ENCODE peak calls at places on chromosomes 7 and 10, in five cellular contexts. A, L, Y, U and G are unnamed samples.
A peak's percentile ranks its signal among the peaks of the same experiment; 100 is the strongest.

GRCh38 chr10:31739759-31740158 is 188.9 kb downstream of the ARHGAP12 start:
- DNase-seq in A (peak; percentile 95), Y (no peak), U (no peak), L (no peak), G (no peak)

GRCh38 chr7:44754802-44755697 is 6.4 kb downstream of the ZMIZ2 start:
- DNase-seq in U (no peak), Y (no peak), L (no peak), A (no peak), G (no peak)

GRCh38 chr10:60466267-60467201 is 76.9 kb upstream of the ANK3 start:
- DNase-seq in L (no peak), Y (no peak), U (no peak), A (peak; percentile 37), G (no peak)

GRCh38 chr10:91528768-91529167 is 104.1 kb downstream of the PPP1R3C start:
- DNase-seq in U (no peak), A (no peak), L (no peak), Y (no peak), G (no peak)

GRCh38 chr10:96415896-96416554 is 57.2 kb upstream of the OPALIN start:
- DNase-seq in Y (no peak), L (no peak), A (peak; percentile 40), U (no peak), G (no peak)

GRCh38 chr10:124388476-124388822 is 30.3 kb downstream of the OAT start:
- DNase-seq in A (no peak), L (no peak), Y (no peak), U (no peak), G (no peak)

GRCh38 chr10:955820-956217 is 24.3 kb upstream of the LARP4B start:
- DNase-seq in A (no peak), U (no peak), Y (no peak), L (no peak), G (no peak)

GRCh38 chr10:90993340-90993739 is 72.5 kb upstream of the ANKRD1 start:
- DNase-seq in A (peak; percentile 7), L (no peak), Y (no peak), U (no peak), G (no peak)

GRCh38 chr7:68258569-68258968 is 1261.9 kb downstream of the TYW1 start:
- DNase-seq in A (no peak), U (no peak), Y (no peak), L (no peak), G (no peak)

GRCh38 chr10:22927661-22928403 is at the start of gene ARMC3:
- DNase-seq in U (no peak), A (peak; percentile 52), L (peak; percentile 46), Y (peak; percentile 16), G (peak; percentile 86)

GRCh38 chr10:4061441-4061951 is 276.5 kb upstream of the KLF6 start:
- DNase-seq in U (no peak), L (no peak), A (peak; percentile 14), Y (no peak), G (no peak)

GRCh38 chr10:72340510-72340895 is 14.2 kb downstream of the DNAJB12 start:
- DNase-seq in A (no peak), Y (peak; percentile 81), U (peak; percentile 6), L (peak; percentile 39), G (peak; percentile 66)

GRCh38 chr10:111560042-111560441 is 483.2 kb downstream of the ADRA2A start:
- DNase-seq in A (no peak), Y (no peak), L (no peak), U (no peak), G (no peak)

GRCh38 chr7:142153400-142153799 is 41.9 kb downstream of the MGAM2 start:
- DNase-seq in Y (no peak), L (no peak), U (no peak), A (peak; percentile 11), G (no peak)

GRCh38 chr10:74825033-74825370 is 1.4 kb upstream of the KAT6B start:
- DNase-seq in L (no peak), Y (peak; percentile 56), A (no peak), U (no peak), G (peak; percentile 71)

GRCh38 chr10:29618341-29619171 is 16.2 kb downstream of the SVIL start:
- DNase-seq in L (no peak), Y (no peak), U (no peak), A (peak; percentile 18), G (no peak)

GRCh38 chr7:266851-267840 is 22.8 kb upstream of the FOXL3 start:
- DNase-seq in Y (no peak), U (no peak), A (no peak), L (no peak), G (no peak)

GRCh38 chr10:69262249-69262864 is 15.9 kb upstream of the HK1 start:
- DNase-seq in Y (no peak), A (no peak), U (no peak), L (no peak), G (no peak)

GRCh38 chr7:46810986-46811385 is 770.9 kb downstream of the TNS3 start:
- DNase-seq in U (no peak), A (peak; percentile 11), Y (no peak), L (no peak), G (no peak)